ENCODE peak calls at places on chromosomes 12 and 14, in eight cellular contexts. One of them, this sample, is unnamed.

GRCh38 chr14:105912641-105913180 is 386.3 kb downstream of the TMEM121 start:
- DNase-seq in BE2C: no peak
- DNase-seq in mammary epithelial cell: no peak
- DNase-seq in CD8-positive, alpha-beta T cell: no peak
- DNase-seq in fibroblast of mammary gland: no peak
- DNase-seq in HFF-Myc: no peak
- DNase-seq in brain microvascular endothelial cell: no peak
- DNase-seq in psoas muscle: peak; percentile 1
- DNase-seq in this sample: no peak

GRCh38 chr14:65251213-65251612 is 148.9 kb upstream of the MAX start:
- DNase-seq in BE2C: no peak
- DNase-seq in fibroblast of mammary gland: peak; percentile 100
- DNase-seq in HFF-Myc: no peak
- DNase-seq in mammary epithelial cell: peak; percentile 95
- DNase-seq in brain microvascular endothelial cell: peak; percentile 68
- DNase-seq in CD8-positive, alpha-beta T cell: no peak
- DNase-seq in psoas muscle: no peak
- DNase-seq in this sample: peak; percentile 84

GRCh38 chr14:72573725-72574426 is 320.0 kb downstream of the DPF3 start:
- DNase-seq in HFF-Myc: no peak
- DNase-seq in BE2C: peak; percentile 40
- DNase-seq in brain microvascular endothelial cell: no peak
- DNase-seq in mammary epithelial cell: no peak
- DNase-seq in fibroblast of mammary gland: no peak
- DNase-seq in psoas muscle: no peak
- DNase-seq in CD8-positive, alpha-beta T cell: no peak
- DNase-seq in this sample: no peak

GRCh38 chr12:98179151-98179550 is 336.2 kb upstream of the TMPO start:
- DNase-seq in brain microvascular endothelial cell: no peak
- DNase-seq in fibroblast of mammary gland: no peak
- DNase-seq in CD8-positive, alpha-beta T cell: no peak
- DNase-seq in HFF-Myc: no peak
- DNase-seq in mammary epithelial cell: no peak
- DNase-seq in BE2C: no peak
- DNase-seq in psoas muscle: no peak
- DNase-seq in this sample: no peak

GRCh38 chr12:85588221-85588620 is 248.0 kb downstream of the RASSF9 start:
- DNase-seq in psoas muscle: no peak
- DNase-seq in HFF-Myc: no peak
- DNase-seq in BE2C: no peak
- DNase-seq in fibroblast of mammary gland: no peak
- DNase-seq in brain microvascular endothelial cell: no peak
- DNase-seq in mammary epithelial cell: no peak
- DNase-seq in CD8-positive, alpha-beta T cell: no peak
- DNase-seq in this sample: no peak

GRCh38 chr12:75735853-75736252 is 224.4 kb upstream of the KRR1 start:
- DNase-seq in CD8-positive, alpha-beta T cell: no peak
- DNase-seq in HFF-Myc: no peak
- DNase-seq in BE2C: no peak
- DNase-seq in psoas muscle: no peak
- DNase-seq in mammary epithelial cell: peak; percentile 51
- DNase-seq in brain microvascular endothelial cell: no peak
- DNase-seq in fibroblast of mammary gland: peak; percentile 35
- DNase-seq in this sample: no peak

GRCh38 chr12:89695100-89695499 is 13.5 kb downstream of the ATP2B1 start:
- DNase-seq in HFF-Myc: no peak
- DNase-seq in psoas muscle: no peak
- DNase-seq in brain microvascular endothelial cell: peak; percentile 54
- DNase-seq in BE2C: no peak
- DNase-seq in mammary epithelial cell: peak; percentile 67
- DNase-seq in fibroblast of mammary gland: peak; percentile 77
- DNase-seq in CD8-positive, alpha-beta T cell: no peak
- DNase-seq in this sample: peak; percentile 55

GRCh38 chr12:7107181-7108041 is 1.6 kb downstream of the C1RL start:
- DNase-seq in psoas muscle: peak; percentile 32
- DNase-seq in CD8-positive, alpha-beta T cell: no peak
- DNase-seq in fibroblast of mammary gland: no peak
- DNase-seq in HFF-Myc: no peak
- DNase-seq in BE2C: no peak
- DNase-seq in brain microvascular endothelial cell: no peak
- DNase-seq in mammary epithelial cell: peak; percentile 47
- DNase-seq in this sample: no peak

GRCh38 chr12:6953417-6954315 is 2.5 kb downstream of the PTPN6 start:
- DNase-seq in psoas muscle: no peak
- DNase-seq in BE2C: no peak
- DNase-seq in brain microvascular endothelial cell: no peak
- DNase-seq in CD8-positive, alpha-beta T cell: peak; percentile 73
- DNase-seq in HFF-Myc: no peak
- DNase-seq in fibroblast of mammary gland: no peak
- DNase-seq in mammary epithelial cell: no peak
- DNase-seq in this sample: no peak

GRCh38 chr14:93206793-93207467 is at the start of the genes GON7 and UBR7:
- DNase-seq in HFF-Myc: peak; percentile 93
- DNase-seq in mammary epithelial cell: peak; percentile 97
- DNase-seq in psoas muscle: peak; percentile 94
- DNase-seq in brain microvascular endothelial cell: peak; percentile 97
- DNase-seq in CD8-positive, alpha-beta T cell: peak; percentile 78
- DNase-seq in BE2C: peak; percentile 98
- DNase-seq in fibroblast of mammary gland: peak; percentile 96
- DNase-seq in this sample: peak; percentile 97
- TF ChIP-seq CTCF in HFF-Myc: no peak
- TF ChIP-seq CTCF in mammary epithelial cell: peak; percentile 11
- TF ChIP-seq CTCF in psoas muscle: peak; percentile 36
- TF ChIP-seq CTCF in brain microvascular endothelial cell: peak; percentile 40
- TF ChIP-seq CTCF in CD8-positive, alpha-beta T cell: no peak
- TF ChIP-seq CTCF in BE2C: peak; percentile 44
- TF ChIP-seq CTCF in fibroblast of mammary gland: no peak
- TF ChIP-seq CTCF in this sample: peak; percentile 68

GRCh38 chr14:21868442-21869046 is 194.9 kb upstream of the OR4E1 start:
- DNase-seq in fibroblast of mammary gland: peak; percentile 42
- DNase-seq in brain microvascular endothelial cell: peak; percentile 80
- DNase-seq in CD8-positive, alpha-beta T cell: peak; percentile 66
- DNase-seq in BE2C: peak; percentile 50
- DNase-seq in psoas muscle: no peak
- DNase-seq in HFF-Myc: peak; percentile 5
- DNase-seq in mammary epithelial cell: peak; percentile 73
- DNase-seq in this sample: peak; percentile 4
- TF ChIP-seq CTCF in fibroblast of mammary gland: peak; percentile 66
- TF ChIP-seq CTCF in brain microvascular endothelial cell: peak; percentile 89
- TF ChIP-seq CTCF in CD8-positive, alpha-beta T cell: peak; percentile 81
- TF ChIP-seq CTCF in BE2C: peak; percentile 91
- TF ChIP-seq CTCF in psoas muscle: peak; percentile 27
- TF ChIP-seq CTCF in HFF-Myc: peak; percentile 57
- TF ChIP-seq CTCF in mammary epithelial cell: peak; percentile 93
- TF ChIP-seq CTCF in this sample: peak; percentile 72

GRCh38 chr12:116425256-116426193 is 133.7 kb upstream of the MAP1LC3B2 start:
- DNase-seq in HFF-Myc: no peak
- DNase-seq in CD8-positive, alpha-beta T cell: no peak
- DNase-seq in brain microvascular endothelial cell: no peak
- DNase-seq in mammary epithelial cell: no peak
- DNase-seq in fibroblast of mammary gland: peak; percentile 18
- DNase-seq in BE2C: no peak
- DNase-seq in psoas muscle: no peak
- DNase-seq in this sample: no peak

GRCh38 chr12:116421785-116422538 is 137.2 kb upstream of the MAP1LC3B2 start:
- DNase-seq in mammary epithelial cell: no peak
- DNase-seq in brain microvascular endothelial cell: no peak
- DNase-seq in fibroblast of mammary gland: no peak
- DNase-seq in psoas muscle: no peak
- DNase-seq in CD8-positive, alpha-beta T cell: no peak
- DNase-seq in HFF-Myc: no peak
- DNase-seq in BE2C: no peak
- DNase-seq in this sample: no peak

GRCh38 chr12:116420476-116420875 is 138.7 kb upstream of the MAP1LC3B2 start:
- DNase-seq in BE2C: no peak
- DNase-seq in HFF-Myc: no peak
- DNase-seq in psoas muscle: no peak
- DNase-seq in mammary epithelial cell: no peak
- DNase-seq in brain microvascular endothelial cell: no peak
- DNase-seq in fibroblast of mammary gland: no peak
- DNase-seq in CD8-positive, alpha-beta T cell: no peak
- DNase-seq in this sample: no peak

GRCh38 chr12:116426391-116427136 is 132.6 kb upstream of the MAP1LC3B2 start:
- DNase-seq in HFF-Myc: peak; percentile 94
- DNase-seq in CD8-positive, alpha-beta T cell: no peak
- DNase-seq in mammary epithelial cell: peak; percentile 91
- DNase-seq in brain microvascular endothelial cell: peak; percentile 97
- DNase-seq in fibroblast of mammary gland: peak; percentile 98
- DNase-seq in BE2C: peak; percentile 45
- DNase-seq in psoas muscle: peak; percentile 73
- DNase-seq in this sample: peak; percentile 99

DNA sequence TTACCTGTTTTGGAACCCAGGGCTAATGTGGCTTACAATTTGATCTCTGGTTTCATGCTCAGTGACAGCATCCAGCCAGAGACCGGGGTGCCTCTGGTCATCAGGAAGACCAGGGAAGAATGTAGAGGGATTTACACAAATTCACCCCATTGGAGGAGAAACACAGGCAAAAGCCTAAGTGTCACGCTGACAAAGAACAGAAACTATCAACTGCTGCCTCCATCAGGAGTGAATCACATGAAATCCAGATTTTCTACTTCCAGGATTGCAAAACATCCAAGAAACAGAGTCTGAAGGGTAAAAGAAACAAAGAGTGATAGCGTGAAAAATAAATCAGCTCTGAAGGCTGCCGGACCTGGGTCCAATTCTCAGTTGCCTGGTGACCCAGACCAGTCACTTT is 136.1 kb upstream of the MAP1LC3B2 start:
- DNase-seq in brain microvascular endothelial cell: peak; percentile 30
- DNase-seq in mammary epithelial cell: peak; percentile 39
- DNase-seq in BE2C: no peak
- DNase-seq in fibroblast of mammary gland: peak; percentile 93
- DNase-seq in CD8-positive, alpha-beta T cell: no peak
- DNase-seq in psoas muscle: no peak
- DNase-seq in HFF-Myc: no peak
- DNase-seq in this sample: peak; percentile 68
- TF ChIP-seq CTCF in brain microvascular endothelial cell: no peak
- TF ChIP-seq CTCF in mammary epithelial cell: no peak
- TF ChIP-seq CTCF in BE2C: no peak
- TF ChIP-seq CTCF in fibroblast of mammary gland: no peak
- TF ChIP-seq CTCF in CD8-positive, alpha-beta T cell: no peak
- TF ChIP-seq CTCF in psoas muscle: no peak
- TF ChIP-seq CTCF in HFF-Myc: no peak
- TF ChIP-seq CTCF in this sample: no peak

GRCh38 chr12:26113853-26114719 is 10.8 kb downstream of the BHLHE41 start:
- DNase-seq in psoas muscle: peak; percentile 95
- DNase-seq in fibroblast of mammary gland: peak; percentile 86
- DNase-seq in BE2C: peak; percentile 86
- DNase-seq in CD8-positive, alpha-beta T cell: peak; percentile 57
- DNase-seq in HFF-Myc: no peak
- DNase-seq in brain microvascular endothelial cell: peak; percentile 84
- DNase-seq in mammary epithelial cell: peak; percentile 93
- DNase-seq in this sample: peak; percentile 84
- TF ChIP-seq CTCF in psoas muscle: peak; percentile 31
- TF ChIP-seq CTCF in fibroblast of mammary gland: no peak
- TF ChIP-seq CTCF in BE2C: peak; percentile 16
- TF ChIP-seq CTCF in CD8-positive, alpha-beta T cell: no peak
- TF ChIP-seq CTCF in HFF-Myc: no peak
- TF ChIP-seq CTCF in brain microvascular endothelial cell: peak; percentile 49
- TF ChIP-seq CTCF in mammary epithelial cell: peak; percentile 24
- TF ChIP-seq CTCF in this sample: peak; percentile 63